ENCODE peak calls at places on chromosomes 3 and 15, in four cellular contexts. One of them, this sample, is unnamed.

GRCh38 chr3:197807969-197808587 is 17.0 kb downstream of the LRCH3 start:
- DNase-seq in heart right ventricle: no peak
- DNase-seq in colonic mucosa: no peak
- DNase-seq in left ventricle myocardium inferior: no peak
- DNase-seq in this sample: no peak

GRCh38 chr3:29302619-29303018 is 21.7 kb downstream of the RBMS3 start:
- DNase-seq in heart right ventricle: no peak
- DNase-seq in left ventricle myocardium inferior: no peak
- DNase-seq in colonic mucosa: no peak
- DNase-seq in this sample: no peak

GRCh38 chr3:30443756-30444673 is 162.4 kb upstream of the TGFBR2 start:
- DNase-seq in left ventricle myocardium inferior: no peak
- DNase-seq in heart right ventricle: no peak
- DNase-seq in colonic mucosa: no peak
- DNase-seq in this sample: no peak

GRCh38 chr15:26082833-26083174 is 219.7 kb upstream of the ATP10A start:
- DNase-seq in left ventricle myocardium inferior: no peak
- DNase-seq in colonic mucosa: peak; percentile 22
- DNase-seq in heart right ventricle: no peak
- DNase-seq in this sample: no peak

GRCh38 chr3:9916346-9916733 is 558 bp upstream of the IL17RC start:
- DNase-seq in heart right ventricle: no peak
- DNase-seq in colonic mucosa: peak; percentile 39
- DNase-seq in left ventricle myocardium inferior: no peak
- DNase-seq in this sample: no peak

GRCh38 chr3:196694941-196695848 is 16.9 kb downstream of the CEP19 start:
- DNase-seq in heart right ventricle: no peak
- DNase-seq in left ventricle myocardium inferior: no peak
- DNase-seq in colonic mucosa: no peak
- DNase-seq in this sample: no peak

GRCh38 chr3:30567139-30567753 is 39.2 kb upstream of the TGFBR2 start:
- DNase-seq in heart right ventricle: no peak
- DNase-seq in left ventricle myocardium inferior: no peak
- DNase-seq in colonic mucosa: no peak
- DNase-seq in this sample: no peak

GRCh38 chr3:111852540-111852939 is 6.5 kb upstream of the PHLDB2 start:
- DNase-seq in left ventricle myocardium inferior: no peak
- DNase-seq in heart right ventricle: no peak
- DNase-seq in colonic mucosa: no peak
- DNase-seq in this sample: no peak

GRCh38 chr15:40436116-40436891 is 4.4 kb upstream of the BAHD1 start:
- DNase-seq in heart right ventricle: peak; percentile 27
- DNase-seq in colonic mucosa: peak; percentile 78
- DNase-seq in left ventricle myocardium inferior: no peak
- DNase-seq in this sample: no peak

GRCh38 chr3:38371541-38372213 is 25.1 kb downstream of the XYLB start:
- DNase-seq in heart right ventricle: no peak
- DNase-seq in colonic mucosa: no peak
- DNase-seq in left ventricle myocardium inferior: no peak
- DNase-seq in this sample: no peak

GRCh38 chr15:92667291-92667904 is 11.8 kb upstream of the FAM174B start:
- DNase-seq in heart right ventricle: no peak
- DNase-seq in colonic mucosa: peak; percentile 38
- DNase-seq in left ventricle myocardium inferior: no peak
- DNase-seq in this sample: no peak

GRCh38 chr3:24428470-24428869 is 66.2 kb downstream of the THRB start:
- DNase-seq in left ventricle myocardium inferior: no peak
- DNase-seq in colonic mucosa: no peak
- DNase-seq in heart right ventricle: no peak
- DNase-seq in this sample: no peak

GRCh38 chr3:184361532-184361931 is at the start of the genes CLCN2 and POLR2H:
- DNase-seq in heart right ventricle: peak; percentile 68
- DNase-seq in colonic mucosa: peak; percentile 57
- DNase-seq in left ventricle myocardium inferior: peak; percentile 54
- DNase-seq in this sample: peak; percentile 18

GRCh38 chr15:88115529-88116152 is 140.9 kb downstream of the NTRK3 start:
- DNase-seq in heart right ventricle: no peak
- DNase-seq in left ventricle myocardium inferior: no peak
- DNase-seq in colonic mucosa: peak; percentile 50
- DNase-seq in this sample: no peak

GRCh38 chr3:187243933-187244564 is 46.8 kb downstream of the RTP1 start:
- DNase-seq in left ventricle myocardium inferior: no peak
- DNase-seq in colonic mucosa: no peak
- DNase-seq in heart right ventricle: no peak
- DNase-seq in this sample: no peak

GRCh38 chr3:16370872-16371740 is 106.1 kb downstream of the OXNAD1 start:
- DNase-seq in heart right ventricle: peak; percentile 21
- DNase-seq in colonic mucosa: no peak
- DNase-seq in left ventricle myocardium inferior: peak; percentile 53
- DNase-seq in this sample: no peak

GRCh38 chr3:100099621-100100020 is 14.7 kb downstream of the FILIP1L start:
- DNase-seq in left ventricle myocardium inferior: no peak
- DNase-seq in heart right ventricle: no peak
- DNase-seq in colonic mucosa: no peak
- DNase-seq in this sample: no peak
- H3K27ac ChIP-seq in left ventricle myocardium inferior: peak overlapping the region; percentile 86
- H3K27ac ChIP-seq in heart right ventricle: no peak overlapping the region
- H3K27ac ChIP-seq in colonic mucosa: no peak overlapping the region
- H3K27ac ChIP-seq in this sample: no peak overlapping the region

GRCh38 chr3:55159016-55159415 is 231.2 kb upstream of the LRTM1 start:
- DNase-seq in left ventricle myocardium inferior: no peak
- DNase-seq in colonic mucosa: no peak
- DNase-seq in heart right ventricle: no peak
- DNase-seq in this sample: no peak

GRCh38 chr3:55158345-55158744 is 230.5 kb upstream of the LRTM1 start:
- DNase-seq in left ventricle myocardium inferior: no peak
- DNase-seq in colonic mucosa: no peak
- DNase-seq in heart right ventricle: no peak
- DNase-seq in this sample: no peak

GRCh38 chr3:55161256-55161655 is 233.4 kb upstream of the LRTM1 start:
- DNase-seq in left ventricle myocardium inferior: no peak
- DNase-seq in colonic mucosa: no peak
- DNase-seq in heart right ventricle: no peak
- DNase-seq in this sample: no peak

GRCh38 chr3:55160241-55160877 is 232.5 kb upstream of the LRTM1 start:
- DNase-seq in heart right ventricle: peak; percentile 12
- DNase-seq in left ventricle myocardium inferior: peak; percentile 23
- DNase-seq in colonic mucosa: peak; percentile 18
- DNase-seq in this sample: no peak

GRCh38 chr3:55159711-55160110 is 231.9 kb upstream of the LRTM1 start:
- DNase-seq in colonic mucosa: no peak
- DNase-seq in left ventricle myocardium inferior: no peak
- DNase-seq in heart right ventricle: no peak
- DNase-seq in this sample: no peak
- H3K4me1 ChIP-seq in colonic mucosa: no peaks in the 10 kb centered on the region
- H3K4me1 ChIP-seq in left ventricle myocardium inferior: no peaks in the 10 kb centered on the region
- H3K4me1 ChIP-seq in heart right ventricle: no peaks in the 10 kb centered on the region
- H3K4me1 ChIP-seq in this sample: no peaks in the 10 kb centered on the region

GRCh38 chr3:11634081-11634635 is 9.6 kb downstream of the VGLL4 start:
- DNase-seq in heart right ventricle: no peak
- DNase-seq in colonic mucosa: no peak
- DNase-seq in left ventricle myocardium inferior: peak; percentile 40
- DNase-seq in this sample: no peak

GRCh38 chr3:11635671-11636371 is 7.9 kb downstream of the VGLL4 start:
- DNase-seq in heart right ventricle: no peak
- DNase-seq in colonic mucosa: no peak
- DNase-seq in left ventricle myocardium inferior: no peak
- DNase-seq in this sample: no peak

GRCh38 chr3:11636372-11636760 is 7.3 kb downstream of the VGLL4 start:
- DNase-seq in heart right ventricle: no peak
- DNase-seq in left ventricle myocardium inferior: no peak
- DNase-seq in colonic mucosa: no peak
- DNase-seq in this sample: no peak

GRCh38 chr3:11632966-11633365 is 10.7 kb downstream of the VGLL4 start:
- DNase-seq in left ventricle myocardium inferior: no peak
- DNase-seq in colonic mucosa: no peak
- DNase-seq in heart right ventricle: no peak
- DNase-seq in this sample: no peak

DNA sequence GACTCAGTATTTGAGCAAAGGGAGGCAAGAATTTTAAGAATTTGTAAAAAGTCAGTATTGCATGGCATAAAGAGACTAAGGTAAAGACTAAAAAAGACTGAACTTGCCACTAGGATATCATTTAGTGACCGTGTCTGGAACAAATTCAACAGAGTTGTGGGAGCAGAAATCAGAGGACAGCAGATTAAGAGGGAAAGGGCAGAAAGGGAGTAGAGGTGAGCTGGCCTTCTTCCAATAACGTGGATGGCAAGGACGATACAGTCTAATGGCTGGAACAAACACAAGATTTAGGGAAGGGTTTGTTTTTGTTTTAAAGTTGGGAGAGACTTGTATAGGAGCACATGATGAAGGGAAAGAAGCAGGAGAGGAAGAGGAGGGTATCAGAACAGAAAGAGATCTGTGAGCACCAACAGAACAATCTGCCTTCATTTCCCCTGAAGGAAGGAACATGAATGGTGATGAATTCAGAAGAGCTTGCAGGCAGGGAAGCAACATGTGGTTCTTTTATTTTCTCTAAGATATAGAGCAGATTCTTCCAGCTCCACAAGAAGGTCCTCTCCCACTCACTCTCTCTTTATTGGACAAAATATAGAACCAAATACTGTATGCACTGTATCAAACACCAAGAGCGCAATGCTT is 8.6 kb downstream of the VGLL4 start:
- DNase-seq in heart right ventricle: no peak
- DNase-seq in left ventricle myocardium inferior: no peak
- DNase-seq in colonic mucosa: no peak
- DNase-seq in this sample: no peak
- H3K27ac ChIP-seq in heart right ventricle: peak overlapping the region; percentile 1
- H3K27ac ChIP-seq in left ventricle myocardium inferior: peak overlapping the region; percentile 97
- H3K27ac ChIP-seq in colonic mucosa: no peak overlapping the region
- H3K27ac ChIP-seq in this sample: no peak overlapping the region

DNA sequence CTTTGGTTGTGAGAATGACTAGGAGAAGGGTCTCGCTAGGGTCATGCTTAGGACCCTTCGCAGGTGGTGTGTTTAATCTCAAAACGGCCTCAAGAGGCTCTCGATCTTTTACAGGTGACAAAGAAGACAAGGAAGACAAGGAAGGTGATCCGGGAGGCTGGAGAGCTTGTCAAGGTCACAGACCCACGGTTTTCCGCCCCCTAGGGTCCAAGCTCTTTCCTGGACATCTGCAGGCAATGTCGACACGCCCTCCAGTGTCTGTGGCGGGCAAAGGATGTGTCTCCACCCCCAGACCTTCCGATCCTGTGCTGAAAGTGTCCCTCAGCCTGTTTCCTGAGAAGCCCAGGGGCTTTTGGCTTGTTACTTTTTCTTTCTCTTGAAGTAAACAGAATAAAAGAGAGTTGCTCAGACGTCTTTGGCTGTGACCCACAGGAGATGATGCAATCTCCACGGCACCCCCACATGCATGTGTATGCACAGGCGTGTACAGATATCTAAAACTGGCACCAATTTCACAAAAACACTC is 108.7 kb downstream of the KLF13 start:
- DNase-seq in heart right ventricle: peak; percentile 82
- DNase-seq in left ventricle myocardium inferior: peak; percentile 83
- DNase-seq in colonic mucosa: peak; percentile 87
- DNase-seq in this sample: peak; percentile 75
- H3K4me1 ChIP-seq in heart right ventricle: peaks cover 25% of the 10 kb centered on the region
- H3K4me1 ChIP-seq in left ventricle myocardium inferior: peaks cover 29% of the 10 kb centered on the region
- H3K4me1 ChIP-seq in colonic mucosa: peaks cover 6% of the 10 kb centered on the region
- H3K4me1 ChIP-seq in this sample: peaks cover 59% of the 10 kb centered on the region

GRCh38 chr3:114080201-114080600 is 23.7 kb downstream of the QTRT2 start:
- DNase-seq in colonic mucosa: no peak
- DNase-seq in heart right ventricle: no peak
- DNase-seq in left ventricle myocardium inferior: no peak
- DNase-seq in this sample: no peak
- H3K27ac ChIP-seq in colonic mucosa: no peak overlapping the region
- H3K27ac ChIP-seq in heart right ventricle: peak overlapping the region; percentile 56
- H3K27ac ChIP-seq in left ventricle myocardium inferior: peak overlapping the region; percentile 44
- H3K27ac ChIP-seq in this sample: no peak overlapping the region

GRCh38 chr3:123692671-123693070 is 107.8 kb upstream of the HACD2 start:
- DNase-seq in heart right ventricle: no peak
- DNase-seq in colonic mucosa: no peak
- DNase-seq in left ventricle myocardium inferior: no peak
- DNase-seq in this sample: no peak
- H3K4me1 ChIP-seq in heart right ventricle: peaks cover 54% of the 10 kb centered on the region
- H3K4me1 ChIP-seq in colonic mucosa: no peaks in the 10 kb centered on the region
- H3K4me1 ChIP-seq in left ventricle myocardium inferior: peaks cover 73% of the 10 kb centered on the region
- H3K4me1 ChIP-seq in this sample: no peaks in the 10 kb centered on the region

DNA sequence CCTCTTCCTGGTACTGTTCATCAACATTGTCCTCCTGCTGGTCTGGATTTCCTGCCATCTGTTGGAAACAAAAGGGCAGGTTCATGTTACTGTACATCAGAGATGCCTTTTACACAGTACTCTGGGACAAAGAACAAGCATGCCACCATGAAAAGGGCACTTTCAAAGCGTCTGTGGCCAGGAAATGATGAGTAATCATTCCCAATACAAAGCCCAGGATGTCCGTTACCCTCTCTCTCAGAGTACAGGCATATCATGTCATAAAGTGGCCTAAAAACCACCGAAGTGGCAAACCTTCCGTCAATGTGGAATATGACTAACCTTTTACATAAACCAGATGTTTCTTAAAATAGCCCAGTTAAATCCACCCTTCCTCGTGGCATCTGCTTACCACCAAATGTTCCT is 71.2 kb downstream of the GOLIM4 start:
- DNase-seq in heart right ventricle: no peak
- DNase-seq in colonic mucosa: no peak
- DNase-seq in left ventricle myocardium inferior: no peak
- DNase-seq in this sample: no peak
- H3K27ac ChIP-seq in heart right ventricle: peak overlapping the region; percentile 80
- H3K27ac ChIP-seq in colonic mucosa: no peak overlapping the region
- H3K27ac ChIP-seq in left ventricle myocardium inferior: peak overlapping the region; percentile 81
- H3K27ac ChIP-seq in this sample: no peak overlapping the region

GRCh38 chr3:59940690-59941089 is 890.9 kb upstream of the CFAP20DC start:
- DNase-seq in left ventricle myocardium inferior: no peak
- DNase-seq in heart right ventricle: no peak
- DNase-seq in colonic mucosa: no peak
- DNase-seq in this sample: no peak
- H3K4me1 ChIP-seq in left ventricle myocardium inferior: no peaks in the 10 kb centered on the region
- H3K4me1 ChIP-seq in heart right ventricle: no peaks in the 10 kb centered on the region
- H3K4me1 ChIP-seq in colonic mucosa: no peaks in the 10 kb centered on the region
- H3K4me1 ChIP-seq in this sample: peaks cover 6% of the 10 kb centered on the region